ENCODE peak calls at places on chromosomes 5 and 9, in seven cellular contexts. I is mesenchymal stem cell, A is H9, Q is IMR-90, C is H1, N is mesendoderm, S is trophoblast cell. H is an unnamed sample.

GRCh38 chr5:123278284-123278683 is 144.9 kb downstream of the CEP120 start:
- DNase-seq in A (no peak), Q (no peak), S (peak), N (peak), I (no peak), C (no peak), H (no peak)

GRCh38 chr9:77648458-77649108 is 461 bp upstream of the GNA14 start:
- DNase-seq in S (no peak), I (peak), Q (no peak), A (peak), N (peak), C (peak), H (peak)

GRCh38 chr5:2863133-2863532 is 111.7 kb upstream of the IRX2 start:
- DNase-seq in S (no peak), Q (no peak), A (no peak), C (no peak), N (no peak), I (no peak), H (no peak)

GRCh38 chr9:133572821-133573361 is 36.3 kb downstream of the FAM163B start:
- DNase-seq in I (no peak), Q (no peak), C (no peak), S (no peak), N (no peak), A (no peak), H (no peak)

GRCh38 chr5:55306641-55307382 is 682 bp downstream of the DHX29 start:
- DNase-seq in N (no peak), S (no peak), C (no peak), I (peak), Q (no peak), A (no peak), H (no peak)

GRCh38 chr9:84315278-84315877 is 25.2 kb downstream of the SLC28A3 start:
- DNase-seq in I (peak), A (peak), N (peak), S (peak), C (peak), Q (peak), H (peak)

GRCh38 chr5:172770374-172770674 is 671 bp downstream of the DUSP1 start:
- DNase-seq in N (no peak), A (no peak), C (peak), Q (no peak), S (no peak), I (no peak), H (no peak)

GRCh38 chr5:138819065-138819464 is 56.1 kb downstream of the LRRTM2 start:
- DNase-seq in I (no peak), A (no peak), C (no peak), Q (peak), N (no peak), S (no peak), H (no peak)

GRCh38 chr5:128684951-128685350 is 146.9 kb upstream of the FBN2 start:
- DNase-seq in A (no peak), Q (peak), I (no peak), S (no peak), C (no peak), N (no peak), H (no peak)

GRCh38 chr5:68287631-68287975 is 72.0 kb downstream of the PIK3R1 start:
- DNase-seq in C (no peak), Q (no peak), S (no peak), I (no peak), A (no peak), N (no peak), H (no peak)

GRCh38 chr9:35353731-35354365 is 136.1 kb upstream of the RUSC2 start:
- DNase-seq in I (no peak), A (no peak), N (no peak), Q (peak), S (peak), C (no peak), H (no peak)

GRCh38 chr5:10729320-10730133 is 31.5 kb downstream of the DAP start:
- DNase-seq in N (peak), S (no peak), I (no peak), C (no peak), Q (no peak), A (no peak), H (no peak)

GRCh38 chr9:12426198-12426864 is 266.9 kb upstream of the TYRP1 start:
- DNase-seq in N (peak), C (peak), A (peak), Q (no peak), I (peak), S (no peak), H (peak)

GRCh38 chr5:138463335-138464017 is 1.8 kb upstream of the EGR1 start:
- DNase-seq in Q (no peak), I (no peak), N (peak), C (no peak), A (no peak), S (no peak), H (no peak)

GRCh38 chr5:122499617-122500016 is 187.6 kb downstream of the SNCAIP start:
- DNase-seq in S (no peak), N (no peak), Q (no peak), C (no peak), I (no peak), A (no peak), H (no peak)

GRCh38 chr5:109688647-109688998 is 1.1 kb upstream of the MAN2A1 start:
- DNase-seq in A (no peak), S (peak), I (no peak), N (peak), C (peak), Q (peak), H (no peak)

GRCh38 chr5:135484563-135485157 is 32.5 kb upstream of the TIFAB start:
- DNase-seq in N (no peak), C (no peak), I (no peak), Q (no peak), A (peak), S (no peak), H (no peak)

GRCh38 chr5:54087436-54087835 is 222.9 kb downstream of the ARL15 start:
- DNase-seq in A (no peak), Q (peak), I (peak), C (no peak), S (no peak), N (no peak), H (no peak)

GRCh38 chr9:90274725-90275124 is 367.9 kb downstream of the DIRAS2 start:
- DNase-seq in N (peak), C (no peak), I (no peak), A (peak), Q (no peak), S (no peak), H (no peak)

GRCh38 chr9:17380126-17380861 is 198.6 kb upstream of the SH3GL2 start:
- DNase-seq in N (no peak), Q (no peak), S (no peak), C (no peak), A (no peak), I (no peak), H (no peak)

GRCh38 chr5:169251685-169252084 is 49.3 kb downstream of the SLIT3 start:
- DNase-seq in S (no peak), N (no peak), C (no peak), A (no peak), Q (no peak), I (no peak), H (no peak)
- H2BK120ac ChIP-seq in S (no peak), N (no peak), C (no peak), A (no peak), Q (no peak), I (no peak), H (no peak)

GRCh38 chr9:85941966-85942912 is 1.3 kb downstream of the NAA35 start:
- DNase-seq in S (no peak), C (no peak), I (peak), A (no peak), N (no peak), Q (no peak), H (no peak)

GRCh38 chr9:85941617-85941930 is 628 bp downstream of the NAA35 start:
- DNase-seq in I (no peak), A (no peak), Q (no peak), S (no peak), N (no peak), C (no peak), H (peak)

GRCh38 chr9:85943757-85944430 is 2.9 kb downstream of the NAA35 start:
- DNase-seq in A (no peak), S (no peak), Q (no peak), C (no peak), I (no peak), N (no peak), H (no peak)

GRCh38 chr9:85944672-85945071 is 3.7 kb downstream of the NAA35 start:
- DNase-seq in S (no peak), C (no peak), I (no peak), Q (no peak), A (no peak), N (no peak), H (no peak)

DNA sequence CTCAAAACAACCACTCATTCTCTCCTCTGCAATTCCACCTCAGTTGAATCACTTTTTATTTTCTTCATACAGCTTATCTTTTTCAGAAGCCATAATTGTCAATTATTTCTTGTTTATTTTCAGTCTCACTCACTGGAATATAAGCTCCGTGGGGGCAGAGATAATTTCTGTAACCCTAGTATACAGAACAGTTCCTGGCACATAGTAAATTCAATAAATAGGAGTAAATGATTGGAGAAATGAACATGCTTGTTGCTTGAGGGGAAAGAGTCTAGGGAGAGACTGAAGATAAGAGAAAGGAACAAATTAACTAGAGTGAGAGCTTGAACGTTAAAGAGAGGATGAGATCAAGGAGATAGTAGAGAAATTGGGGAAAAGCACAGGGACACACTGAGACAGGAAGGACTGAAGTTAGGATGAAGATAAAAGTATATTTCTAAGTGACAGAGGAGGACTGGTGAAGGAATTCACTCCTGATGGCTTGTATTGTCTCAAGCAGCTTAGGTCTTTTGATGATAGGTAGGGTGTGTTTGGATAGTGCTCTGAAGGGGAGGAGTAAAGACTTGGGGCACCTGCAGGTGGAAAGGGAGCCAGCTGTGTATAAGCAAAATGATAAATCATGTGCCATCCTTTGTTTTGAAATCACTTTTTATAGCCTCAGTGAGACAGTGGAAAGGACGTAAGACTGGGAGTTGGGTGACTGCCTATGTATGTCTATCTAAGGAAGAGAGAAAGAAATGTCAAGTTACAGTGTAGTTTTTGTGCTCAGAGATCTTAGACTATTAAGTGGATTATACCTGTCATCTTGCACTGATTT is 2.2 kb downstream of the NAA35 start:
- DNase-seq in N (peak), Q (no peak), S (no peak), I (no peak), A (no peak), C (no peak), H (no peak)
- H3K9ac ChIP-seq in N (peak), Q (no peak), S (no peak), I (peak), A (no peak), C (no peak), H (no peak)

GRCh38 chr9:122402403-122403268 is 31.8 kb downstream of the PTGS1 start:
- DNase-seq in C (no peak), A (no peak), N (no peak), Q (peak), I (peak), S (peak), H (no peak)

GRCh38 chr9:122403381-122404002 is 32.7 kb downstream of the PTGS1 start:
- DNase-seq in N (no peak), S (no peak), C (no peak), I (peak), A (no peak), Q (peak), H (no peak)

DNA sequence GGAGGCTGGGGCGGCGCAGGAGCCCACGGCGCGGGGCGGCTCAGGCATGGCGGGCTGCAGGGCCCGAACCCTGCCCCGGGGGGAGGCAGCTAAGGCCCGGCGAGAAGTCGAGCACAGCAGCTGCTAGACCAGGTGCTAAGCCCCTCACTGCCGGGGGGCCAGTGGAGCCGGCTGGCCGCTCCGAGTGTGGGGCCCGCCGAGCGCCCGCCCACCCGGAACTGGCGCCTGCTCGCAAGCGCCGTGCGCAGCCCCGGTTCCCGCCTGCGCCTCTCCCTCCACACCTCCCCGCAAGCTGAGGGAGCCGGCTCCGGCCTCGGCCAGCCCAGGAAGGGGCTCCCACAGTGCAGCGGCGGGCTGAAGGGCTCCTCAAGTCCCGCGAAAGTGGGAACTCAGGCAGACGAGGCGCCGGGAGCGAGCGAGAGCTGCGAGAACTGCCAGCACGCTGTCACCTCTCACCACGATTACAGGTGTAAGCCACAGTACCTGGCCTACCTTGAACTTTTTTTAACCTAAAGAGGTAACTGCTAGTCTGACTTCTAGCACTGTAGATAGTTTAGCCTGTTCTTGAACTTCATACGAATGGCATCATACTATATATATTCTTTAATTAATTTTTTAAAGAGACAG is 35.6 kb downstream of the PTGS1 start:
- DNase-seq in N (no peak), C (no peak), Q (no peak), I (no peak), A (no peak), S (no peak), H (no peak)
- H2BK120ac ChIP-seq in N (no peak), C (no peak), Q (peak), I (no peak), A (no peak), S (no peak), H (no peak)

GRCh38 chr5:14110196-14110595 is 32.9 kb upstream of the TRIO start:
- DNase-seq in S (no peak), I (no peak), Q (peak), A (no peak), N (no peak), C (no peak), H (no peak)

GRCh38 chr5:14107536-14107935 is 35.6 kb upstream of the TRIO start:
- DNase-seq in N (no peak), Q (peak), A (no peak), S (no peak), C (no peak), I (no peak), H (no peak)

GRCh38 chr5:14109041-14109747 is 33.9 kb upstream of the TRIO start:
- DNase-seq in Q (peak), N (peak), A (no peak), I (peak), C (no peak), S (peak), H (no peak)

GRCh38 chr5:14109771-14110170 is 33.4 kb upstream of the TRIO start:
- DNase-seq in S (no peak), Q (peak), A (no peak), I (no peak), N (peak), C (no peak), H (no peak)

DNA sequence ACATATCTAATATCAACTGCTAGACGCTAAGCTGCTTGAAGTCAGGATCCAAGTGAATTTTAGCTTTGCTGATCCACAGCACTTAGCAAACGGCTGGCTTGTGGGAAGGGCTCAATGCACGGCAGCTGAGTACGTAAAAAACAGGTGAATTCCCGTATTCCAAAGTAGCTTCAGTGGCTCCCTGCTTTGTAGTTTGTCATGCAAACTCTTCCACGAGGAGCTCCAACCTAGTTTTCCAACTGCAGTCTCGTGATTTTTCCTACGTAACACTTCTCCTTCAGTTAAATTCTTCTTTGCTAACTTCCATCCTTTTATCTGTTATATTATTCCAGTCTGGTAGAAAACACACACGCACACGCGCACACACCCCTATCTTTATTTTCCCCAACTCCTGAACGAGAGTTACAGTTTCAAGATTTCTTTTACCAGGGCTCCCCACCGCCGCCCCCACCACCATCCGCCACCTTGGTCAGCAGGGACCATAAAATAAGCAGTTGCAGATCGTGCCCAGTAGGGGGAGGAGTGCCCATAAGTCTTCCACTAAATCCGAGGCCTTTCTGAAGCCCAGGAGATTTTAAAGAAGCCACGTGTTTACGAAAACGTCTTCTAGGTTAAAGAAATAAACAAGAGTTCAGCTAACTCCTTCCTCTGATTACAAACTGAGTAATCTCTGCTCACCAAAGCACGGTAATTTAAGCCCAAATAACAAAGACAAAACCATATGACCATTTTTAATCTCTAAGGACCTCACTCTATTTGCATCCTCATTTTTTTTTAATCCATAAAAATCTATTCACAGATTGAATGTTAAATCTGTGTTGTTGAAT is 34.8 kb upstream of the TRIO start:
- DNase-seq in Q (peak), S (peak), I (peak), A (peak), C (peak), N (peak), H (peak)
- H3K9ac ChIP-seq in Q (peak), S (no peak), I (peak), A (no peak), C (peak), N (peak), H (no peak)

GRCh38 chr5:16995372-16995771 is 59.3 kb upstream of the MYO10 start:
- DNase-seq in A (no peak), Q (no peak), S (no peak), N (no peak), C (no peak), I (no peak), H (no peak)
- H2BK120ac ChIP-seq in A (no peak), Q (peak), S (peak), N (no peak), C (no peak), I (no peak), H (no peak)

GRCh38 chr5:35681911-35682310 is 64.2 kb downstream of the SPEF2 start:
- DNase-seq in S (no peak), I (no peak), N (no peak), C (no peak), Q (no peak), A (no peak), H (no peak)
- H3K9ac ChIP-seq in S (no peak), I (no peak), N (no peak), C (no peak), Q (no peak), A (no peak), H (peak)

H was measured in neuronal stem cell.